ENCODE peak calls at places on chromosomes 3 and 15, in six cellular contexts. Y is NB4, X is IMR-90, P is upper lobe of left lung, H is transverse colon, C is Peyer's patch. Z is an unnamed sample.
A peak's percentile ranks its signal among the peaks of the same experiment; 100 is the strongest.

GRCh38 chr15:101156509-101157159 is 95.2 kb downstream of the CHSY1 start:
- DNase-seq in C (peak; percentile 74), Y (peak; percentile 83), H (peak; percentile 51), P (peak; percentile 46), X (peak; percentile 56), Z (no peak)

GRCh38 chr3:159163656-159164055 is 361.8 kb downstream of the MFSD1 start:
- DNase-seq in P (no peak), X (no peak), Y (no peak), H (no peak), C (no peak), Z (no peak)

GRCh38 chr3:109559389-109559788 is 222.0 kb upstream of the DPPA4 start:
- DNase-seq in P (no peak), H (no peak), C (no peak), Y (no peak), X (peak; percentile 3), Z (no peak)

GRCh38 chr15:89333959-89334509 is 590 bp downstream of the POLG start:
- DNase-seq in H (no peak), C (no peak), Y (no peak), P (no peak), X (no peak), Z (no peak)

GRCh38 chr3:51559266-51559907 is 20.9 kb downstream of the RAD54L2 start:
- DNase-seq in P (no peak), X (peak; percentile 84), H (no peak), Y (no peak), C (no peak), Z (no peak)

GRCh38 chr3:69385723-69386483 is at the start of gene FRMD4B:
- DNase-seq in P (peak; percentile 95), Y (no peak), X (no peak), C (peak; percentile 18), H (peak; percentile 65), Z (peak; percentile 44)

GRCh38 chr15:40008061-40008460 is 30.9 kb downstream of the SRP14 start:
- DNase-seq in Y (no peak), X (peak; percentile 15), C (no peak), P (no peak), H (no peak), Z (no peak)

GRCh38 chr3:37028329-37028728 is 35.0 kb downstream of the MLH1 start:
- DNase-seq in Y (no peak), X (no peak), P (no peak), H (no peak), C (no peak), Z (no peak)

GRCh38 chr15:53716909-53717878 is 42.3 kb downstream of the WDR72 start:
- DNase-seq in Y (peak; percentile 20), P (no peak), H (no peak), X (no peak), C (no peak), Z (no peak)

GRCh38 chr3:171752329-171752728 is 58.0 kb downstream of the PLD1 start:
- DNase-seq in P (no peak), H (no peak), X (no peak), Y (no peak), C (no peak), Z (no peak)

GRCh38 chr3:187522890-187523289 is 147.3 kb downstream of the SST start:
- DNase-seq in H (no peak), C (no peak), X (no peak), P (no peak), Y (no peak), Z (no peak)

GRCh38 chr3:194540268-194540937 is 53.6 kb upstream of the ATP13A3 start:
- DNase-seq in P (no peak), H (no peak), C (no peak), Y (peak; percentile 45), X (peak; percentile 23), Z (peak; percentile 92)

GRCh38 chr3:58044656-58045055 is 36.4 kb downstream of the FLNB start:
- DNase-seq in C (no peak), H (no peak), X (peak; percentile 36), Y (no peak), P (no peak), Z (no peak)

GRCh38 chr3:5690904-5691532 is 503.5 kb downstream of the EDEM1 start:
- DNase-seq in Y (no peak), H (no peak), P (no peak), C (no peak), X (no peak), Z (no peak)

GRCh38 chr3:138351151-138351550 is 2.8 kb downstream of the MRAS start:
- DNase-seq in C (no peak), H (no peak), P (no peak), X (peak; percentile 39), Y (no peak), Z (no peak)

GRCh38 chr15:45891766-45892165 is 256.9 kb downstream of the SQOR start:
- DNase-seq in C (no peak), H (peak; percentile 17), X (no peak), Y (no peak), P (no peak), Z (no peak)

GRCh38 chr3:134708671-134709070 is 57.8 kb upstream of the KY start:
- DNase-seq in P (no peak), Y (no peak), H (no peak), X (peak; percentile 67), C (no peak), Z (no peak)

GRCh38 chr3:134749802-134750553 is 45.1 kb upstream of the EPHB1 start:
- DNase-seq in X (no peak), P (no peak), C (no peak), H (no peak), Y (no peak), Z (no peak)

GRCh38 chr3:196292281-196292923 is 4.9 kb upstream of the PCYT1A start:
- DNase-seq in P (no peak), C (peak; percentile 48), X (no peak), Y (no peak), H (no peak), Z (no peak)
- TF ChIP-seq POLR2A in P (no peak), C (no peak), X (no peak), Y (no peak), H (no peak), Z (no peak)

GRCh38 chr3:38232701-38233100 is 32.9 kb upstream of the SLC22A13 start:
- DNase-seq in H (no peak), C (no peak), P (no peak), Y (no peak), X (no peak), Z (no peak)
- H3K4me3 ChIP-seq in H (no peak overlapping the region), C (no peak overlapping the region), P (no peak overlapping the region), Y (no peak overlapping the region), X (no peak overlapping the region), Z (no peak overlapping the region)

GRCh38 chr3:123773681-123774431 is 110.3 kb downstream of the MYLK start:
- DNase-seq in X (peak; percentile 66), H (no peak), P (no peak), C (no peak), Y (no peak), Z (peak; percentile 87)
- TF ChIP-seq CTCF in X (no peak), H (no peak), P (no peak), C (no peak), Y (no peak), Z (no peak)

GRCh38 chr3:150385296-150386242 is 22.5 kb upstream of the TSC22D2 start:
- DNase-seq in X (no peak), Y (peak; percentile 39), P (no peak), C (no peak), H (no peak), Z (no peak)
- TF ChIP-seq POLR2A in X (no peak), Y (no peak), P (no peak), C (no peak), H (no peak), Z (no peak)

GRCh38 chr3:4584537-4585249 is 91.5 kb downstream of the ITPR1 start:
- DNase-seq in Y (peak; percentile 62), P (no peak), X (peak; percentile 16), C (no peak), H (peak; percentile 15), Z (no peak)
- H3K4me3 ChIP-seq in Y (peak overlapping the region; percentile 49), P (no peak overlapping the region), X (peak overlapping the region; percentile 45), C (no peak overlapping the region), H (no peak overlapping the region), Z (no peak overlapping the region)

Z was measured in lower leg skin.